ENCODE peak calls at places on chromosomes 11 and 22, in nine cellular contexts. K is fibroblast of lung; N is lower lobe of right lung; X is effector memory CD4-positive, alpha-beta T cell; Q is IMR-90; M is right lobe of liver; S is upper lobe of right lung; O is left lung; G is BJ. P is an unnamed sample. For H3K36me3, the result is how much of the 10 kb centered on the place peaks cover.

GRCh38 chr22:24380220-24381218 is 46.9 kb upstream of the ADORA2A start:
- DNase-seq in N (no peak), S (no peak), X (no peak), M (no peak), G (no peak), Q (no peak), K (no peak), O (no peak), P (no peak)

GRCh38 chr22:48240165-48240934 is 1477.9 kb downstream of the TBC1D22A start:
- DNase-seq in N (no peak), O (no peak), G (no peak), K (no peak), M (no peak), S (no peak), Q (no peak), X (no peak), P (no peak)

GRCh38 chr11:117837791-117838190 is 13.2 kb upstream of the FXYD2 start:
- DNase-seq in X (no peak), M (peak), K (no peak), Q (no peak), S (peak), G (no peak), N (no peak), O (no peak), P (peak)

GRCh38 chr11:66668653-66669430 is 8.8 kb downstream of the RBM4B start:
- DNase-seq in G (no peak), S (peak), O (no peak), X (no peak), Q (no peak), M (no peak), K (no peak), N (no peak), P (no peak)

GRCh38 chr22:45805413-45805812 is 133.8 kb downstream of the ATXN10 start:
- DNase-seq in G (no peak), S (no peak), N (no peak), M (no peak), Q (no peak), O (no peak), K (peak), X (no peak), P (no peak)

GRCh38 chr11:10758959-10759358 is 7.9 kb downstream of the CTR9 start:
- DNase-seq in Q (no peak), G (no peak), K (no peak), O (no peak), N (no peak), S (no peak), X (no peak), M (no peak), P (no peak)

GRCh38 chr11:103953797-103954495 is 82.5 kb upstream of the DDI1 start:
- DNase-seq in X (no peak), K (no peak), N (no peak), O (no peak), G (no peak), S (no peak), Q (no peak), M (no peak), P (no peak)

GRCh38 chr22:22110548-22111266 is 128.1 kb upstream of the TOP3B start:
- DNase-seq in G (no peak), X (no peak), O (no peak), N (no peak), S (no peak), K (peak), Q (peak), M (no peak), P (peak)

GRCh38 chr11:79092791-79093313 is 348.0 kb downstream of the TENM4 start:
- DNase-seq in S (no peak), Q (peak), O (peak), G (peak), X (no peak), M (no peak), K (peak), N (no peak), P (peak)

GRCh38 chr22:37283393-37283937 is 1.2 kb downstream of the CYTH4 start:
- DNase-seq in N (no peak), S (no peak), Q (no peak), K (no peak), G (no peak), M (no peak), X (peak), O (peak), P (no peak)

GRCh38 chr11:14672635-14673034 is 29.0 kb downstream of the PDE3B start:
- DNase-seq in O (no peak), M (no peak), X (no peak), S (no peak), K (peak), Q (peak), G (no peak), N (no peak), P (no peak)

GRCh38 chr22:45197606-45198462 is 34.1 kb downstream of the NUP50 start:
- DNase-seq in G (no peak), O (no peak), M (peak), S (no peak), X (no peak), N (peak), Q (no peak), K (no peak), P (no peak)

GRCh38 chr11:66727282-66727882 is 1.6 kb downstream of the SPTBN2 start:
- DNase-seq in S (no peak), X (no peak), N (no peak), O (no peak), Q (peak), G (no peak), K (peak), M (peak), P (no peak)

GRCh38 chr11:118910309-118911112 is 15.2 kb downstream of the BCL9L start:
- DNase-seq in X (peak), M (peak), S (peak), K (peak), G (peak), N (peak), O (peak), Q (peak), P (peak)

GRCh38 chr22:24937114-24937513 is 9.4 kb downstream of the LHFPL7 start:
- DNase-seq in X (no peak), G (no peak), Q (no peak), K (no peak), O (no peak), S (no peak), M (no peak), N (no peak), P (no peak)

GRCh38 chr11:70381872-70382842 is 16.2 kb upstream of the CTTN start:
- DNase-seq in K (peak), N (no peak), Q (peak), M (no peak), O (no peak), G (peak), X (no peak), S (no peak), P (no peak)

GRCh38 chr11:46392421-46393230 is 1.1 kb upstream of the CHRM4 start:
- DNase-seq in X (peak), N (peak), O (peak), Q (peak), K (peak), S (peak), G (no peak), M (peak), P (peak)

GRCh38 chr11:130874396-130874795 is 41.9 kb downstream of the SNX19 start:
- DNase-seq in S (no peak), K (no peak), O (no peak), N (no peak), G (no peak), M (no peak), Q (peak), X (no peak), P (no peak)
- H3K36me3 ChIP-seq in S (half or more), K (under half), O (half or more), N (half or more), G (under half), M (under half), Q (under half), X (half or more), P (under half)

GRCh38 chr11:128473631-128474030 is 113.7 kb downstream of the ETS1 start:
- DNase-seq in X (no peak), K (no peak), S (no peak), O (no peak), N (no peak), M (no peak), G (no peak), Q (no peak), P (no peak)
- H3K36me3 ChIP-seq in X (under half), K (under half), S (under half), O (half or more), N (half or more), M (under half), G (under half), Q (under half), P (half or more)

GRCh38 chr11:3825473-3826154 is 15.1 kb downstream of the RHOG start:
- DNase-seq in N (no peak), M (no peak), Q (no peak), K (no peak), S (no peak), O (no peak), X (no peak), G (no peak), P (no peak)
- H3K36me3 ChIP-seq in N (under half), M (under half), Q (under half), K (under half), S (under half), O (half or more), X (under half), G (under half), P (under half)

GRCh38 chr11:134405436-134405835 is 6.6 kb downstream of the B3GAT1 start:
- DNase-seq in X (no peak), O (no peak), G (no peak), S (no peak), Q (no peak), N (no peak), M (no peak), K (no peak), P (no peak)

GRCh38 chr11:134407923-134408322 is 4.1 kb downstream of the B3GAT1 start:
- DNase-seq in Q (no peak), S (no peak), O (no peak), M (no peak), X (no peak), K (no peak), N (no peak), G (no peak), P (no peak)

GRCh38 chr11:134405841-134406240 is 6.2 kb downstream of the B3GAT1 start:
- DNase-seq in O (no peak), N (no peak), S (no peak), Q (no peak), G (no peak), K (no peak), M (no peak), X (no peak), P (no peak)

GRCh38 chr11:134407321-134407828 is 4.7 kb downstream of the B3GAT1 start:
- DNase-seq in X (no peak), K (no peak), G (no peak), Q (no peak), O (no peak), M (peak), N (no peak), S (no peak), P (no peak)

DNA sequence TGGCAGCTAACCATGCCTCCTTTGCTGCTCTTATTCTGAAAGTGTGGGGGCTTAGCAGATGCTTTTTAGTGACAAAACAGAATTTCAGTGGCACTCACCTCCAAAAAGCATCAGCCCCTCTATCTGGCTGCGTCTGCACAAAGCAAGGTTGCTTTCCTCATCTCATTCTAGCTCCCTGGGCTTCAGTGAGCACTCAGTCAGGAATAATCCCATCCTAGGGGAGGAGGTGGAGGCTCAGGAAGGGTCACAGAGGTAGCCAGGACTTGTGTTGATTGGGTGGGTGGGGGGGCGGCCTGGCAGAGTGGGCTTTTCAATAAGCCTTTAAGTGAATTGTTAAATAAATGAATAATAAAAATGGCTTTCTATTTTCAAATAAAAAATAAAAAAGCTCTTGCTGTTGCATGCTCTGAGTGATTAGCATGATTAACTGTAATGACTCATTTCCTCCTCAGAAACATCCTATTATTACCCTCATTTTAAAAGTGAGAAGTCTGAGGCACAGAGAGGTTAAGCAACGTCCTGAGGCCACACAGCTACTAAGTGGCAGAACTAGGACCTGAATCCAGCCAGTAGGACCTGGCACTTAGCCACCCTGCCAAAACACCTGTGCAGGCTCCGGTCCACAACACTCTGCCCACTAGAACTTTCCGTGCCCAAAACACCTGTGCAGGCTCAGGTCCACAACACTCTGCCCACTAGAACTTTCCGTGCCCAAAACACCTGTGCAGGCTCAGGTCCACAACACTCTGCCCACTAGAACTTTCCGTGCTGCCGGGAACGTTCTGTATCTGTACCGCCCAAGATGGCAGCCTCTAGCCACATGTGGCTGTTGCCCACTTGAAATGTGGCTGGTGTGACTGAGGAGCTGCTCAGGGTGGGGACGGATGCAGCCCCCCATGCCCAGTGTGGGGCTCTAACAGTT is 5.5 kb downstream of the B3GAT1 start:
- DNase-seq in O (no peak), G (no peak), S (no peak), M (no peak), N (no peak), X (no peak), K (no peak), Q (no peak), P (no peak)
- H3K36me3 ChIP-seq in O (under half), G (under half), S (under half), M (under half), N (under half), X (under half), K (under half), Q (under half), P (under half)

DNA sequence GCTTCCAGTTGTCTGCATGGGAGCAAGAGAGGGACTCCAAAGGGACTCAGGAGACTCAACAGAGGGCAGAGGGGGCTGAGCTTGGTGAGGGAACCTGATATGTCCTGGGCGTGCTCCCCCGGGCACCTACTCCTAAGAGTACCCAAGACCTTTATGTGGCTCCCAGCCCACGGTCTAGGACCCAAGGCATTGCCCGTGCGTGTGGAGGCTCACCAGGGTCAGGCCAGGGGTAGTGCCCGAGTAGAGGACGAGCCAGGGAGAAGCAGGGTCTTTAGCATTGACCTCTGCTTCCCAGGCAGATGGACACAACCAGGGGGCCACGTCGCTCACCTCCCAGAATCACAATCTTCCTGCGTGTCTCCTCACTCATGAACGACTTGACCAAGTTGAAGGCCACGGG is 13.4 kb downstream of the SEC14L4 start:
- DNase-seq in X (no peak), N (peak), O (no peak), G (no peak), M (no peak), Q (no peak), S (no peak), K (no peak), P (no peak)
- H3K36me3 ChIP-seq in X (under half), N (under half), O (under half), G (under half), M (under half), Q (under half), S (under half), K (under half), P (under half)